ENCODE peak calls at places on chromosomes 2 and 18, in five cellular contexts. J is neuronal stem cell, O is IMR-90, G is mesendoderm, Y is H9. X is an unnamed sample. For H3K4me1, the result is how much of the 10 kb centered on the place peaks cover.

GRCh38 chr2:195408196-195408595 is 248.8 kb upstream of the SLC39A10 start:
- DNase-seq in Y (no peak), G (no peak), O (no peak), J (no peak), X (no peak)

GRCh38 chr2:37189452-37190153 is 1.1 kb upstream of the SULT6B1 start:
- DNase-seq in G (peak), J (no peak), O (peak), Y (peak), X (peak)

GRCh38 chr2:218344755-218345417 is 11.8 kb upstream of the CATIP start:
- DNase-seq in O (no peak), G (no peak), Y (no peak), J (no peak), X (no peak)

GRCh38 chr2:132725716-132726115 is 55.7 kb upstream of the LYPD1 start:
- DNase-seq in O (no peak), Y (no peak), J (no peak), G (no peak), X (no peak)

GRCh38 chr2:197954328-197954727 is 149.9 kb downstream of the PLCL1 start:
- DNase-seq in Y (no peak), J (no peak), G (no peak), O (no peak), X (no peak)

GRCh38 chr2:636649-637405 is 40.4 kb downstream of the TMEM18 start:
- DNase-seq in G (peak), Y (peak), O (peak), J (peak), X (peak)

GRCh38 chr2:65367517-65367916 is 64.9 kb downstream of the SPRED2 start:
- DNase-seq in G (peak), J (no peak), O (peak), Y (no peak), X (peak)

GRCh38 chr2:7691961-7692656 is 774.9 kb downstream of the RNF144A start:
- DNase-seq in G (no peak), J (no peak), O (no peak), Y (no peak), X (no peak)

GRCh38 chr2:239274391-239275001 is 126.3 kb downstream of the HDAC4 start:
- DNase-seq in O (peak), Y (peak), G (no peak), J (peak), X (no peak)

GRCh38 chr2:6923319-6923718 is 6.1 kb downstream of the RNF144A start:
- DNase-seq in O (no peak), Y (no peak), G (no peak), J (no peak), X (no peak)

GRCh38 chr2:236273126-236273525 is 8.9 kb upstream of the ASB18 start:
- DNase-seq in Y (no peak), O (no peak), G (no peak), J (no peak), X (no peak)

GRCh38 chr2:34979148-34979547 is 1376.4 kb upstream of the CRIM1 start:
- DNase-seq in G (no peak), J (no peak), O (no peak), Y (no peak), X (no peak)

GRCh38 chr2:127197475-127198385 is 22.4 kb downstream of the CYP27C1 start:
- DNase-seq in Y (peak), O (peak), J (no peak), G (peak), X (peak)

GRCh38 chr2:206084468-206084869 is 1.5 kb downstream of the INO80D start:
- DNase-seq in Y (peak), G (peak), J (peak), O (peak), X (peak)

GRCh38 chr18:59833785-59834184 is 66.0 kb upstream of the PMAIP1 start:
- DNase-seq in G (no peak), O (no peak), Y (no peak), J (no peak), X (no peak)

GRCh38 chr18:49999128-49999527 is 185.8 kb upstream of the ACAA2 start:
- DNase-seq in Y (no peak), O (no peak), J (no peak), G (no peak), X (no peak)

GRCh38 chr2:233208382-233209116 is 42.9 kb upstream of the ATG16L1 start:
- DNase-seq in Y (no peak), J (no peak), O (no peak), G (peak), X (no peak)

DNA sequence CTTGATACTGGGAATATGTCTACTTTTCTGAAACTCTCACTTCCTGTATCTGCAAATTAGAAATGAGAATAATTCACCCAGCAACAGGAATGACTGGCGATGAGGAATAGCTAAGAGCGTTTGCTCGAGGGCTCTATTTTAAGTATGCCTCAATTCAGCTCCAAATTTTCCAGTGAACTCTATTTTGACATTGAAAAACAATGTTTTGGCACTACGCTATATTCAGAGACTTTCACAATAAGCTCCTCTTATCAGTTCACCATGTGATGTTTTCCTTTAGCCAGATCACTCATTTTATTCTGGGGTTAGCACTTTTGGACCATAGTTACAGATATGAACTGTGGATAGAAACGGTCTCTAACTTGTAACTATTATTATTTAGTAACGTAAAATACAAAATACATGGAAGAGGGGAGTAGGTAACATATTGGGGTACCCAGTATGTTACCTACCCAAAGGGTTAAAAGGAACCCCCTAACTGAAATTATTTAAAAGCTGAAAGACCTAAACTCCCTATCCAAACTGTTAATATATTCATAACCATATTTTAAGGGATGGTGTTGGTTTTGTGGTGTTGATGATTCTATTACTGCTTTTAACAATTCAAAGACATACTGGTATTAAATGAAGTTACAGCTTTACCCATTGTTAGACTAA is 28.1 kb downstream of the SLC40A1 start:
- DNase-seq in O (no peak), J (no peak), Y (no peak), G (no peak), X (no peak)
- H3K4me1 ChIP-seq in O (under half), J (under half), Y (under half), G (under half), X (under half)

GRCh38 chr2:143909577-143909976 is 610.3 kb downstream of the ZEB2 start:
- DNase-seq in O (no peak), J (no peak), Y (no peak), G (no peak), X (no peak)

GRCh38 chr2:143906850-143907249 is 613.1 kb downstream of the ZEB2 start:
- DNase-seq in O (no peak), G (no peak), Y (peak), J (no peak), X (no peak)

GRCh38 chr2:143907801-143908200 is 612.1 kb downstream of the ZEB2 start:
- DNase-seq in O (peak), J (no peak), Y (no peak), G (no peak), X (peak)

GRCh38 chr2:143905587-143905986 is 614.3 kb downstream of the ZEB2 start:
- DNase-seq in O (no peak), J (no peak), G (no peak), Y (no peak), X (no peak)

GRCh38 chr2:143908843-143909242 is 611.1 kb downstream of the ZEB2 start:
- DNase-seq in G (no peak), J (no peak), O (no peak), Y (no peak), X (no peak)
- H2BK15ac ChIP-seq in G (no peak), J (no peak), O (no peak), Y (no peak), X (no peak)

GRCh38 chr2:17805717-17806354 is 10.4 kb upstream of the MSGN1 start:
- DNase-seq in O (no peak), G (no peak), J (no peak), Y (no peak), X (no peak)
- H3K9ac ChIP-seq in O (no peak), G (no peak), J (no peak), Y (no peak), X (no peak)

GRCh38 chr2:9809448-9810088 is 33.7 kb upstream of the TAF1B start:
- DNase-seq in G (no peak), O (no peak), Y (no peak), J (no peak), X (no peak)
- H3K4me1 ChIP-seq in G (under half), O (under half), Y (under half), J (under half), X (under half)

GRCh38 chr2:23200056-23200455 is 184.9 kb upstream of the KLHL29 start:
- DNase-seq in G (no peak), J (no peak), Y (no peak), O (no peak), X (no peak)

GRCh38 chr2:23206652-23207051 is 178.3 kb upstream of the KLHL29 start:
- DNase-seq in J (no peak), Y (no peak), G (no peak), O (no peak), X (no peak)

GRCh38 chr2:23204650-23205049 is 180.3 kb upstream of the KLHL29 start:
- DNase-seq in Y (no peak), O (no peak), J (no peak), G (no peak), X (no peak)

GRCh38 chr2:23200460-23201113 is 184.4 kb upstream of the KLHL29 start:
- DNase-seq in J (no peak), G (no peak), O (no peak), Y (no peak), X (no peak)

DNA sequence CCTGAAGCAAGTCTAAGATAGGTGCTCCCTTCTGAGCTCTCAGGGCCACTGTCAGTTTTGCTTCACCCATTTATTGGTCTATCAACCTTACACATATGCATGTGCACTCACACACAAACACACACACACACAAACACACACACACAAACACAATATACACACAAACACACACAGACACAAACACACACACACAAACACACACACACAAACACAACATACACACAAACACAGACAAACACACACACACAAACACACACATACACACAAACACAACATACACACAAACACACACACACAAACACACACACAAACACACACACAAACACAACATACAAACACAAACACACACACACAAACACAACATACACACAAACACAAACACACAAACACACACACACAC is 181.6 kb upstream of the KLHL29 start:
- DNase-seq in J (no peak), Y (no peak), O (no peak), G (no peak), X (peak)
- H2BK15ac ChIP-seq in J (no peak), Y (no peak), O (no peak), G (no peak), X (no peak)

GRCh38 chr2:221450280-221450679 is 121.8 kb downstream of the EPHA4 start:
- DNase-seq in Y (no peak), G (no peak), O (no peak), J (no peak), X (no peak)

GRCh38 chr2:221449406-221449805 is 122.7 kb downstream of the EPHA4 start:
- DNase-seq in O (no peak), Y (no peak), G (peak), J (no peak), X (no peak)

GRCh38 chr2:221448857-221449390 is 123.2 kb downstream of the EPHA4 start:
- DNase-seq in Y (no peak), J (no peak), G (no peak), O (no peak), X (no peak)

GRCh38 chr2:221447310-221447709 is 124.8 kb downstream of the EPHA4 start:
- DNase-seq in G (peak), J (no peak), O (peak), Y (no peak), X (peak)

GRCh38 chr2:221448086-221448856 is 123.8 kb downstream of the EPHA4 start:
- DNase-seq in Y (no peak), J (no peak), O (no peak), G (peak), X (no peak)
- H3K9ac ChIP-seq in Y (no peak), J (no peak), O (no peak), G (no peak), X (no peak)

GRCh38 chr18:31469629-31470028 is 22.1 kb downstream of the DSG3 start:
- DNase-seq in O (no peak), J (no peak), Y (no peak), G (no peak), X (no peak)
- H3K4me1 ChIP-seq in O (under half), J (under half), Y (under half), G (under half), X (under half)

DNA sequence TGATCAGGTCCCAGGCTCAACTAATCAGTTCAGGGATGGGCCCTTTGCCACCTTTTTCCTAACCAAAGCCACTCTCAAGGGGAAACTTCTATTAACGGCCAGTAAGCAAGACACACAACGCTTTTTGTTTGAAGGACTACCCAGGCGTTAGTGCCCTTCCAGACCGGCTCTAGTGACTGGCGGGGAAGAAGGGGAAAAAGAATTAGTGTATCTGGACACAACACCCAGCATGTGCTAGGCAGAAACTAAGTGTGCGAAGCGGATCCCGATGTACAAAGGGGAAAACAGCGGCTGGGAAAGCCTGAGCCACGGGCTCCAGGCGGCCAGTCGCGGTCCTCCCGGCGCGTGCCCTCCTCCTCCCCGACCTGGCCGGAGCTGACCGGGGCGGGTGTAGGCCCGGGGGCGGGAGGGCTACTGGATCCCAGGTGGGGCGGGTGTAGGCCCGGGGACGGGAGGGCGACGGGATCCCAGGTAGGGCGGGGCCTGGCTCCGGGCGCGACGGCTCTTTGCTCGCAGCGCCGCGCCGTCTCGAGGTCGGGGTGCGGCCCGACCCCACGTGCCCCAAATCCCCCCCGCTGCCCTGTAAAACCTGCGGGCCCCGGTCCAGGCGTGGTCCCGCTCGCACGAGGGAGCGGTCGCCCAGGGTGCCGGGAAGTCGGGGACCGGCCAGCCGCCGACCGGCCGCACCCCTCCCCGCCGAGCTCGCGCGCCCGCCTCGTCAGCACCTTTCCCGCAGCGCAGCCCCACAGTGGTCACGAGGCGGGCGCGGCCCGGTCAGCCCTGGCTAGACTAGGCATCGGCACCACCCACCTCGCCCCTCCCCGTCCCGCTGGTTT is 48.8 kb downstream of the C2orf42 start:
- DNase-seq in J (peak), Y (peak), O (peak), G (peak), X (peak)
- H2BK15ac ChIP-seq in J (no peak), Y (no peak), O (peak), G (no peak), X (peak)

GRCh38 chr2:28526733-28527132 is 30.9 kb downstream of the PLB1 start:
- DNase-seq in Y (no peak), O (no peak), G (no peak), J (no peak), X (no peak)

GRCh38 chr2:28528206-28528605 is 32.3 kb downstream of the PLB1 start:
- DNase-seq in Y (no peak), G (no peak), J (no peak), O (no peak), X (no peak)

GRCh38 chr2:28523873-28524272 is 28.0 kb downstream of the PLB1 start:
- DNase-seq in G (no peak), O (no peak), Y (no peak), J (no peak), X (no peak)

GRCh38 chr2:28525481-28525880 is 29.6 kb downstream of the PLB1 start:
- DNase-seq in G (no peak), J (no peak), O (no peak), Y (no peak), X (no peak)

DNA sequence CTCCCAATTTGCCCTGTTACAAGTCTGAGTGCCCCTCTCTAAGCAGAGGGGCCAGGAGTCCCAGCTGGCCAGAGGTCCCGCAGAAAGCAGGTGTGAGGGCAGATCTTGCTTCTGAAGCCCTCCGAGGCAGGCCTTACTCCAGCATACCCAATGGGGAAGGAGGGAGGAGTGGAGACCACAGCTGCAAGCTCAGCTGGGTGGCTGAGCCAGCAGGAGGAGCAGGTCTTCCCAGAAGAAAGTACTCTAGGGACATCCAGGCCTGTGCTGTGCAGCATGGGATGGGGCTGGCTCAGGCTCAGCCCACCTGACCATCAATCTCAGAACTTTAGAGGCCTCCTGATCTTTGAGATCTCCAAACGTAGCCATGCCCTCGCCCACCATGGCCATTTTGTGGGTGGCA is 31.3 kb downstream of the PLB1 start:
- DNase-seq in J (no peak), O (no peak), G (peak), Y (peak), X (no peak)
- H3K9ac ChIP-seq in J (no peak), O (no peak), G (no peak), Y (no peak), X (no peak)

X was measured in mesenchymal stem cell.